ENCODE peak calls at places on chromosome 17, in six cellular contexts. One of them, this sample, is unnamed.

GRCh38 chr17:51362818-51363598 is 102.7 kb downstream of the UTP18 start:
- DNase-seq in K562: no peak
- DNase-seq in transverse colon: no peak
- DNase-seq in GM12878: no peak
- DNase-seq in sigmoid colon: no peak
- DNase-seq in ovary: no peak
- DNase-seq in this sample: no peak

GRCh38 chr17:67636841-67637240 is 80.9 kb upstream of the NOL11 start:
- DNase-seq in K562: no peak
- DNase-seq in sigmoid colon: no peak
- DNase-seq in GM12878: no peak
- DNase-seq in transverse colon: no peak
- DNase-seq in ovary: no peak
- DNase-seq in this sample: no peak

GRCh38 chr17:28727727-28728363 is 743 bp upstream of the NEK8 start:
- DNase-seq in GM12878: peak
- DNase-seq in transverse colon: peak
- DNase-seq in sigmoid colon: peak
- DNase-seq in ovary: peak
- DNase-seq in K562: peak
- DNase-seq in this sample: no peak

GRCh38 chr17:81471804-81472456 is 40.7 kb downstream of the ACTG1 start:
- DNase-seq in ovary: peak
- DNase-seq in K562: peak
- DNase-seq in sigmoid colon: peak
- DNase-seq in GM12878: no peak
- DNase-seq in transverse colon: peak
- DNase-seq in this sample: peak

GRCh38 chr17:81967533-81968395 is 6.8 kb upstream of the NOTUM start:
- DNase-seq in ovary: peak
- DNase-seq in sigmoid colon: peak
- DNase-seq in transverse colon: peak
- DNase-seq in K562: peak
- DNase-seq in GM12878: peak
- DNase-seq in this sample: peak

GRCh38 chr17:81533713-81534141 is 5.5 kb downstream of the FSCN2 start:
- DNase-seq in K562: no peak
- DNase-seq in sigmoid colon: no peak
- DNase-seq in ovary: no peak
- DNase-seq in GM12878: no peak
- DNase-seq in transverse colon: no peak
- DNase-seq in this sample: no peak

GRCh38 chr17:83076930-83077329 is 2.5 kb upstream of the METRNL start:
- DNase-seq in GM12878: no peak
- DNase-seq in K562: no peak
- DNase-seq in transverse colon: no peak
- DNase-seq in ovary: no peak
- DNase-seq in sigmoid colon: no peak
- DNase-seq in this sample: no peak

GRCh38 chr17:58991718-58992331 is 114.9 kb downstream of the TRIM37 start:
- DNase-seq in K562: no peak
- DNase-seq in sigmoid colon: no peak
- DNase-seq in transverse colon: peak
- DNase-seq in GM12878: peak
- DNase-seq in ovary: no peak
- DNase-seq in this sample: no peak

GRCh38 chr17:3647769-3648540 is 11.4 kb downstream of the CTNS start:
- DNase-seq in GM12878: no peak
- DNase-seq in transverse colon: peak
- DNase-seq in K562: peak
- DNase-seq in ovary: no peak
- DNase-seq in sigmoid colon: no peak
- DNase-seq in this sample: no peak

DNA sequence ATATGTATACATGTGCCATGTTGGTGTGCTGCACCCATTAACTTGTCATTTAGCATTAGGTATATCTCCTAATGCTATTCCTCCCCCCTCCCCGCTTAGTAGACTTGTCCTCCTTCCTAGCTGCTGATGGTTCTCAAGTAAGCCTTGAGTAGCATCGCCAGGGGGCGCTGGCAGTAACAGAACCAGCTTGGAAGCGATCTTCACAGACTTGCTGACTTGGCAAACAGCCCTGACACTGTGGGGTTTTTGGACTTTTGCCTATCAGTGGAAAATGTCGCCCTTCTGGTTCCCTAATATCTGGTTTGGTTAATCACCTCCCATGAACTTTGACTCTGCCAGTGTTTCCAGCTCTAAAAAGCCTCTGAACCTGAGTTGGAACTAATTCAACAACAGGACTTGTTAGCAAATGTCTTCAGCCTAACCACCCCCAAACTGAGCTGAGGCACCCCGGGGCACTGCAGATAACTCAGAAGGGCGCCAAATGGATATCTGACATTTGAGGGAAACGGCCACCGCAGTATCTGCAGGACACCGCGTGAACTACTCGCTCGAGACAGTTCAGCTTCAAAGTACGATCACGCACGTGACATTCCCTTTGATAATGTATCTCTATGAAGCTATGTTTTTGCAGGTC is 15.4 kb upstream of the SPATA32 start:
- DNase-seq in K562: peak
- DNase-seq in sigmoid colon: peak
- DNase-seq in GM12878: peak
- DNase-seq in transverse colon: peak
- DNase-seq in ovary: peak
- DNase-seq in this sample: peak
- H3K27ac ChIP-seq in K562: peak
- H3K27ac ChIP-seq in sigmoid colon: peak
- H3K27ac ChIP-seq in GM12878: peak
- H3K27ac ChIP-seq in transverse colon: peak
- H3K27ac ChIP-seq in ovary: no peak
- H3K27ac ChIP-seq in this sample: peak

DNA sequence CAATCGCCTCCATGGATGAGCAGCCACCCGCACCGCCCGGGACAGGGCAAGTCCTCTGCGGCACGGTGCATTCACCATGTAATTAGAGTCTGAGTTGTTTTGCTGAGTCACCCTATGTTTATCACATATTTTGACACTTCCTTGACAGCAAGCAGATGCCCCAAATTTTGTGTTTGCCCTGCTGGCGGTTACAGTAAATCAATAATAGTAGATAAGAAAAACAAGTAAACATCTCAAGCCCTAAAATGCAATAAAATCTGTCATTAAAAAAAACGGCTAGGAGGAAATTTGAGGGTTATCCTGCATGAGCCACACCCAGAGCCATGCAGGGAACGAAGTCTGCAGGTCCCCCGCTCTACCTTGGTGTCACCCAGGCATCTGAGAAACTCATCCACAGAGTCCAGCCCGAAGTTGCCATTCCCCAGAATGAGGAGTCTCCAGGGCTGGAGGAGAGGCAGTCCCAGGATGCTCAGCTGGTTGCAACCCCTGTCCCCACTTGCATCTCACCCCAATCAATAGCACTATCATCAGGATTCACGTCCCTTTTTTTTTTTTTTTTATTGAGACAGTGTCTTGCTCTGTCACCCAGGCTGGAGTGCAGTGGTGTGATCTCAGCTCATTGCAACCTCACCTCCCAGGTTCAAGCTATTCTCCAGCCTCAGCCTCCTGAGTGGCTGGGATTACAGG is 16.5 kb upstream of the ST6GALNAC1 start:
- DNase-seq in ovary: no peak
- DNase-seq in GM12878: no peak
- DNase-seq in sigmoid colon: peak
- DNase-seq in K562: peak
- DNase-seq in transverse colon: peak
- DNase-seq in this sample: no peak
- TF ChIP-seq EP300 in ovary: no peak
- TF ChIP-seq EP300 in GM12878: no peak
- TF ChIP-seq EP300 in sigmoid colon: no peak
- TF ChIP-seq EP300 in K562: peak
- TF ChIP-seq EP300 in transverse colon: peak
- TF ChIP-seq EP300 in this sample: no peak

DNA sequence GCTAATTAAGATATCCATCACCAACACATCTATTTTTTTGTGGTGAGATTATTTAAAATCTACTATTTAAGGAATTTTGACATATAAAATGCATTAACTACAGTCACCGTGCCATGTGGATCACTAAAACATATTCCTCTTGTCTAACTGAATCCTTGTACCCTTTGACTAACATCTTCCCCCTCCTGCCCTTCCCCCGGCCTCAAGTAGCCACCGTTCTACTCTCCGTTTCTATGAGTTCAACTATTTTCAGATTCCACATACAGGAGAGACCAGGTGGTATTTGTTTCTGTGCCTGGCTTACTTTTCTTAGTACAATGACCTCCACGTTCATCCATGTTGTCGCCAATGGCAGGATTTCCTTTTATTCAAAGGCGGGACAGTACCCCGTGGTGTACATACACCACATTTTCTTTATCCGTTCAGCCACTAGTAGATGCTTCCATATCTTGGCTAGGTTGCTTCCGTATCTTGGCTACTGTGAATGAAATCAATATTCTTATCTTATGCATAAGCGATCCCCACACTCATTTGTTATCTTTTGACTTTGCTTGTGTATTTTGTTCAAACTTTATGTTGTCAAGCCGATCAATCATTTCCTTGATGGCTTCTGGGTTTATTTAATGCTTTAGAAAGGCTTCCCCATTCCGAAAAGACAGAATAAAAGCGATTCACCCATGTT is 134.7 kb downstream of the KCNJ12 start:
- DNase-seq in sigmoid colon: no peak
- DNase-seq in ovary: no peak
- DNase-seq in transverse colon: no peak
- DNase-seq in K562: peak
- DNase-seq in GM12878: no peak
- DNase-seq in this sample: no peak
- H3K27ac ChIP-seq in sigmoid colon: no peak
- H3K27ac ChIP-seq in ovary: peak
- H3K27ac ChIP-seq in transverse colon: peak
- H3K27ac ChIP-seq in K562: no peak
- H3K27ac ChIP-seq in GM12878: no peak
- H3K27ac ChIP-seq in this sample: no peak

GRCh38 chr17:17203173-17203730 is 2.9 kb downstream of the PLD6 start:
- DNase-seq in GM12878: no peak
- DNase-seq in transverse colon: no peak
- DNase-seq in ovary: no peak
- DNase-seq in sigmoid colon: no peak
- DNase-seq in K562: no peak
- DNase-seq in this sample: no peak
- TF ChIP-seq EP300 in GM12878: no peak
- TF ChIP-seq EP300 in transverse colon: no peak
- TF ChIP-seq EP300 in ovary: no peak
- TF ChIP-seq EP300 in sigmoid colon: no peak
- TF ChIP-seq EP300 in K562: no peak
- TF ChIP-seq EP300 in this sample: no peak

GRCh38 chr17:50026901-50027638 is 28.8 kb upstream of the ITGA3 start:
- DNase-seq in ovary: peak
- DNase-seq in GM12878: no peak
- DNase-seq in sigmoid colon: peak
- DNase-seq in K562: peak
- DNase-seq in transverse colon: peak
- DNase-seq in this sample: peak

GRCh38 chr17:50028207-50029120 is 27.4 kb upstream of the ITGA3 start:
- DNase-seq in ovary: no peak
- DNase-seq in sigmoid colon: no peak
- DNase-seq in K562: no peak
- DNase-seq in GM12878: no peak
- DNase-seq in transverse colon: no peak
- DNase-seq in this sample: no peak

GRCh38 chr17:50029185-50029584 is 26.7 kb upstream of the ITGA3 start:
- DNase-seq in sigmoid colon: no peak
- DNase-seq in ovary: no peak
- DNase-seq in transverse colon: no peak
- DNase-seq in GM12878: no peak
- DNase-seq in K562: no peak
- DNase-seq in this sample: no peak

GRCh38 chr17:50026046-50026675 is 29.7 kb upstream of the ITGA3 start:
- DNase-seq in ovary: no peak
- DNase-seq in transverse colon: no peak
- DNase-seq in K562: no peak
- DNase-seq in GM12878: no peak
- DNase-seq in sigmoid colon: no peak
- DNase-seq in this sample: no peak

GRCh38 chr17:50027639-50028206 is 28.2 kb upstream of the ITGA3 start:
- DNase-seq in GM12878: no peak
- DNase-seq in sigmoid colon: peak
- DNase-seq in K562: no peak
- DNase-seq in ovary: peak
- DNase-seq in transverse colon: peak
- DNase-seq in this sample: no peak
- H3K27ac ChIP-seq in GM12878: no peak
- H3K27ac ChIP-seq in sigmoid colon: no peak
- H3K27ac ChIP-seq in K562: no peak
- H3K27ac ChIP-seq in ovary: no peak
- H3K27ac ChIP-seq in transverse colon: no peak
- H3K27ac ChIP-seq in this sample: peak

GRCh38 chr17:57833597-57833939 is 16.3 kb downstream of the MRPS23 start:
- DNase-seq in ovary: no peak
- DNase-seq in sigmoid colon: no peak
- DNase-seq in K562: no peak
- DNase-seq in transverse colon: no peak
- DNase-seq in GM12878: no peak
- DNase-seq in this sample: no peak

GRCh38 chr17:57832299-57832698 is 17.5 kb downstream of the MRPS23 start:
- DNase-seq in sigmoid colon: no peak
- DNase-seq in ovary: no peak
- DNase-seq in transverse colon: no peak
- DNase-seq in GM12878: no peak
- DNase-seq in K562: no peak
- DNase-seq in this sample: no peak

GRCh38 chr17:57832711-57833596 is 16.9 kb downstream of the MRPS23 start:
- DNase-seq in K562: peak
- DNase-seq in GM12878: no peak
- DNase-seq in sigmoid colon: peak
- DNase-seq in transverse colon: peak
- DNase-seq in ovary: peak
- DNase-seq in this sample: peak

GRCh38 chr17:57835333-57835900 is 14.4 kb downstream of the MRPS23 start:
- DNase-seq in ovary: no peak
- DNase-seq in transverse colon: no peak
- DNase-seq in K562: no peak
- DNase-seq in GM12878: no peak
- DNase-seq in sigmoid colon: no peak
- DNase-seq in this sample: no peak

GRCh38 chr17:57834146-57834741 is 15.6 kb downstream of the MRPS23 start:
- DNase-seq in GM12878: no peak
- DNase-seq in transverse colon: no peak
- DNase-seq in ovary: no peak
- DNase-seq in K562: no peak
- DNase-seq in sigmoid colon: peak
- DNase-seq in this sample: no peak
- TF ChIP-seq EP300 in GM12878: no peak
- TF ChIP-seq EP300 in transverse colon: no peak
- TF ChIP-seq EP300 in ovary: no peak
- TF ChIP-seq EP300 in K562: no peak
- TF ChIP-seq EP300 in sigmoid colon: peak
- TF ChIP-seq EP300 in this sample: no peak

DNA sequence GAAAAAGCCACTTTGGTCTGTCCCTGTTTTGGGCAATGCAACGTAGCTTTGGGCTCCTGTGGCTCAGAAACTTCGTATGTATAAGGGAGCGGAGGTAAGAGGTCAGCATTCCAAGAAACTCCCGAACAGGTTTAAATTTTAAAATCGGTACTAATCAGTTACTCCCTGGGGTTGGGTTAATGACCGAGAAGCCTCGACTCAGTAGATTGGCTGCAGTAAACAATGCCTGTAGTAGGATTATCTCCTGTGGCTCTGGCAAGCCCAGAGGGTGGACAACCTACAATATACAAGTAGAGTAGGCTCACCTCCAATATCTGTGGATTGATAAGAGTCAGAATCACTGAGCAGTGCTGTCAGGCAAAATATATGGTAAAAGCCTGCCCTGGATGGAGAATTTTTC is 1.6 kb upstream of the GNA13 start:
- DNase-seq in ovary: no peak
- DNase-seq in sigmoid colon: no peak
- DNase-seq in transverse colon: no peak
- DNase-seq in GM12878: no peak
- DNase-seq in K562: no peak
- DNase-seq in this sample: no peak
- H3K27ac ChIP-seq in ovary: no peak
- H3K27ac ChIP-seq in sigmoid colon: peak
- H3K27ac ChIP-seq in transverse colon: peak
- H3K27ac ChIP-seq in GM12878: no peak
- H3K27ac ChIP-seq in K562: no peak
- H3K27ac ChIP-seq in this sample: peak

This sample was measured in suprapubic skin.